ENCODE peak calls at places on chromosomes 1 and 21, in four cellular contexts. One of them, this sample, is unnamed.

GRCh38 chr1:169608231-169608630 is 21.7 kb downstream of the SELP start:
- DNase-seq in PC-3: no peak
- DNase-seq in IMR-90: no peak
- DNase-seq in mesendoderm: no peak
- DNase-seq in this sample: no peak

GRCh38 chr1:102833171-102833570 is 275.2 kb downstream of the COL11A1 start:
- DNase-seq in PC-3: peak
- DNase-seq in IMR-90: no peak
- DNase-seq in mesendoderm: no peak
- DNase-seq in this sample: no peak

GRCh38 chr1:162756523-162756922 is 34.0 kb upstream of the HSD17B7 start:
- DNase-seq in PC-3: peak
- DNase-seq in IMR-90: peak
- DNase-seq in mesendoderm: peak
- DNase-seq in this sample: no peak

GRCh38 chr1:47066931-47067330 is at the start of gene CYP4Z1:
- DNase-seq in PC-3: no peak
- DNase-seq in IMR-90: no peak
- DNase-seq in mesendoderm: no peak
- DNase-seq in this sample: no peak

GRCh38 chr1:181086926-181087325 is 1.6 kb upstream of the IER5 start:
- DNase-seq in PC-3: peak
- DNase-seq in IMR-90: peak
- DNase-seq in mesendoderm: no peak
- DNase-seq in this sample: no peak

GRCh38 chr1:19003371-19004290 is 47.2 kb upstream of the IFFO2 start:
- DNase-seq in PC-3: no peak
- DNase-seq in IMR-90: peak
- DNase-seq in mesendoderm: no peak
- DNase-seq in this sample: no peak

GRCh38 chr21:17293194-17293593 is 219.6 kb upstream of the CXADR start:
- DNase-seq in PC-3: no peak
- DNase-seq in IMR-90: no peak
- DNase-seq in mesendoderm: no peak
- DNase-seq in this sample: no peak

GRCh38 chr1:221148580-221148979 is 269.3 kb downstream of the HLX start:
- DNase-seq in PC-3: no peak
- DNase-seq in IMR-90: no peak
- DNase-seq in mesendoderm: no peak
- DNase-seq in this sample: no peak

GRCh38 chr1:66733348-66734017 is 18.8 kb upstream of the DYNLT5 start:
- DNase-seq in PC-3: peak
- DNase-seq in IMR-90: no peak
- DNase-seq in mesendoderm: no peak
- DNase-seq in this sample: no peak

GRCh38 chr1:203557958-203558760 is 64.2 kb downstream of the OPTC start:
- DNase-seq in PC-3: peak
- DNase-seq in IMR-90: peak
- DNase-seq in mesendoderm: peak
- DNase-seq in this sample: no peak

GRCh38 chr1:67126111-67126746 is 8.5 kb downstream of the C1orf141 start:
- DNase-seq in PC-3: peak
- DNase-seq in IMR-90: peak
- DNase-seq in mesendoderm: peak
- DNase-seq in this sample: no peak

GRCh38 chr21:45741691-45742090 is 98.2 kb downstream of the PCBP3 start:
- DNase-seq in PC-3: no peak
- DNase-seq in IMR-90: peak
- DNase-seq in mesendoderm: peak
- DNase-seq in this sample: no peak

GRCh38 chr1:29124366-29125236 is 898 bp upstream of the TMEM200B start:
- DNase-seq in PC-3: peak
- DNase-seq in IMR-90: peak
- DNase-seq in mesendoderm: peak
- DNase-seq in this sample: peak

GRCh38 chr1:235920596-235921375 is 54.1 kb upstream of the LYST start:
- DNase-seq in PC-3: no peak
- DNase-seq in IMR-90: no peak
- DNase-seq in mesendoderm: peak
- DNase-seq in this sample: no peak

GRCh38 chr1:236425031-236425663 is 31.1 kb downstream of the EDARADD start:
- DNase-seq in PC-3: no peak
- DNase-seq in IMR-90: no peak
- DNase-seq in mesendoderm: no peak
- DNase-seq in this sample: no peak

DNA sequence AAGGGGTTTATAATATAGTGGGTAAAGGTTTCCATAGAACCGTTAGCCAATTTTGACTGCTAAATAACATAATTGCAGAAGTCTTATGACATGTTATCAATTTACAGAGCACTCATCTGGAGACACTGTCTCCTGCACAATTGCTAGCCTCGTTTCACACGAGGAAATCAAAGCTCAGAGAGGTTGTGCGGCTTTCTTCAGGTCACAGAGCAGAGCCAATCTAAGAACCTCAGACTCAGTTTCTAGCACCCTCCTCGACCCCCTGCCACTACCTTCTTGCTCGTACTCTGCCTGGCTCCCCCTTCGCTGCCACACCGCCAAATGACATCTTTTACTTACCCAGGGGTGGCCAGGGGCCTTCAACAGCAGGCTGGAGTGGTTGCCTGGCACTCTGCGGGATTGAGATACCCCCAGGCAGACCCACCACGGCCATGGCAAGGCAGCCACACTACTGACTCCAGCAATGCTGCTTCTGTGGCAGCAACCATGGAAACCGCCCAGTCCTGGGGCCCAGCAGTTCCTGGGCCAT is 16.0 kb upstream of the CASZ1 start:
- DNase-seq in PC-3: no peak
- DNase-seq in IMR-90: no peak
- DNase-seq in mesendoderm: no peak
- DNase-seq in this sample: no peak
- H3K9ac ChIP-seq in PC-3: no peak
- H3K9ac ChIP-seq in IMR-90: no peak
- H3K9ac ChIP-seq in mesendoderm: no peak
- H3K9ac ChIP-seq in this sample: no peak

GRCh38 chr1:39839651-39840050 is 43.7 kb downstream of the TRIT1 start:
- DNase-seq in PC-3: no peak
- DNase-seq in IMR-90: no peak
- DNase-seq in mesendoderm: no peak
- DNase-seq in this sample: no peak

GRCh38 chr1:39842030-39842678 is 41.1 kb downstream of the TRIT1 start:
- DNase-seq in PC-3: no peak
- DNase-seq in IMR-90: no peak
- DNase-seq in mesendoderm: no peak
- DNase-seq in this sample: no peak

GRCh38 chr1:39841429-39841828 is 41.9 kb downstream of the TRIT1 start:
- DNase-seq in PC-3: no peak
- DNase-seq in IMR-90: no peak
- DNase-seq in mesendoderm: no peak
- DNase-seq in this sample: peak

GRCh38 chr1:39842726-39843305 is 40.5 kb downstream of the TRIT1 start:
- DNase-seq in PC-3: no peak
- DNase-seq in IMR-90: no peak
- DNase-seq in mesendoderm: no peak
- DNase-seq in this sample: no peak

DNA sequence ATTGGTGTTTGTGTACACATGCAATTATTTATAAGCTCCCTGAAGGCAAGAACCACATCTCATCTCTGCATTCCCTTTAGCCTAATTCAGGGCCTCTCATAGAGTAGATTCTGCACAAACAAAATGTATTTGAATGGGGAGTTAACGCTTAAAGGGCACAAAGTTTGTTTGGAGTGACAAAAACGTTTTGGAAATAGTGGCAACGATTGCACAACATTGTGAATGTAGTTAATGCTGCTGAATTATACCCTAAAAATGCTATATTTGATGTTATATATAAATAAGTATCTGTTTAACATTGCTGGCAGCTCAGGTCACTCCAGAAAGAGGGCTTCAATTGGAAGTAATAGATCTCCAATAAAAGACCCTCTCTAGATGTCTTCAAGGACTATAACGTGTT is 42.8 kb downstream of the TRIT1 start:
- DNase-seq in PC-3: no peak
- DNase-seq in IMR-90: no peak
- DNase-seq in mesendoderm: no peak
- DNase-seq in this sample: no peak
- H3K9ac ChIP-seq in PC-3: no peak
- H3K9ac ChIP-seq in IMR-90: no peak
- H3K9ac ChIP-seq in mesendoderm: no peak
- H3K9ac ChIP-seq in this sample: no peak

GRCh38 chr1:210292276-210292851 is 36.3 kb upstream of the HHAT start:
- DNase-seq in PC-3: peak
- DNase-seq in IMR-90: no peak
- DNase-seq in mesendoderm: peak
- DNase-seq in this sample: peak
- H3K9ac ChIP-seq in PC-3: peak
- H3K9ac ChIP-seq in IMR-90: no peak
- H3K9ac ChIP-seq in mesendoderm: peak
- H3K9ac ChIP-seq in this sample: peak

GRCh38 chr21:42236014-42236413 is 17.1 kb downstream of the ABCG1 start:
- DNase-seq in PC-3: no peak
- DNase-seq in IMR-90: no peak
- DNase-seq in mesendoderm: peak
- DNase-seq in this sample: no peak
- H3K9ac ChIP-seq in PC-3: no peak
- H3K9ac ChIP-seq in IMR-90: no peak
- H3K9ac ChIP-seq in mesendoderm: no peak
- H3K9ac ChIP-seq in this sample: no peak

GRCh38 chr1:178544531-178544930 is 31.6 kb downstream of the TEX35 start:
- DNase-seq in PC-3: no peak
- DNase-seq in IMR-90: no peak
- DNase-seq in mesendoderm: no peak
- DNase-seq in this sample: no peak
- H3K9ac ChIP-seq in PC-3: no peak
- H3K9ac ChIP-seq in IMR-90: no peak
- H3K9ac ChIP-seq in mesendoderm: no peak
- H3K9ac ChIP-seq in this sample: no peak

GRCh38 chr1:15413563-15414449 is 4.1 kb downstream of the EFHD2 start:
- DNase-seq in PC-3: no peak
- DNase-seq in IMR-90: no peak
- DNase-seq in mesendoderm: no peak
- DNase-seq in this sample: no peak
- H3K9ac ChIP-seq in PC-3: no peak
- H3K9ac ChIP-seq in IMR-90: no peak
- H3K9ac ChIP-seq in mesendoderm: no peak
- H3K9ac ChIP-seq in this sample: no peak

DNA sequence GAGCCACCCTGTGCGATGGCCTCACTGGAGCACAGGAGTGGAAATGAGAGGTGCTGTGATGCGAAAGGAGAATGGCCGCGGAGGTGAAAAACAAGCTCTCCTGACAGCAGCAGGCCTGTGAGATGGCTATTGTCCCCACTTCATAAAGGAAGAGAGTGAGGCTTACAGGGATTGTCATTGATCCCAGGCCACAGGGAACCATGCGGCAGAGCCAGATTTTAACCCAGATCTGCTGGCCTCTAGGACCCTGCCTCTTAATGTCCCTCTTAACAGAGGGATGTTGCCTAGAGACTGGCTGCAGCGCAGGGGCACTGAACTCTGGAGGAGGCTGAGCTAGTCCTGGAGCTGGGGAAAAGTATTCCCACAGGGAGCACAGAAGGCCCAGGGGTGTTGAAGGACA is 3.1 kb upstream of the SYTL1 start:
- DNase-seq in PC-3: no peak
- DNase-seq in IMR-90: no peak
- DNase-seq in mesendoderm: no peak
- DNase-seq in this sample: no peak
- H3K9ac ChIP-seq in PC-3: no peak
- H3K9ac ChIP-seq in IMR-90: no peak
- H3K9ac ChIP-seq in mesendoderm: peak
- H3K9ac ChIP-seq in this sample: peak

GRCh38 chr1:87684194-87684593 is 355.5 kb downstream of the LMO4 start:
- DNase-seq in PC-3: no peak
- DNase-seq in IMR-90: peak
- DNase-seq in mesendoderm: peak
- DNase-seq in this sample: no peak
- H3K9ac ChIP-seq in PC-3: no peak
- H3K9ac ChIP-seq in IMR-90: peak
- H3K9ac ChIP-seq in mesendoderm: no peak
- H3K9ac ChIP-seq in this sample: no peak

This sample was measured in NT2/D1.